ENCODE peak calls at places on chromosome X, in eight cellular contexts. One of them, this sample, is unnamed.

GRCh38 chrX:82945332-82945731 is 562.8 kb upstream of the POU3F4 start:
- DNase-seq in kidney: no peak
- DNase-seq in AG04449: no peak
- DNase-seq in heart right ventricle: no peak
- DNase-seq in GM12865: no peak
- DNase-seq in adrenal gland: no peak
- DNase-seq in uterus: no peak
- DNase-seq in esophagus muscularis mucosa: no peak
- DNase-seq in this sample: no peak

GRCh38 chrX:22969416-22969815 is 30.3 kb upstream of the DDX53 start:
- DNase-seq in adrenal gland: no peak
- DNase-seq in uterus: no peak
- DNase-seq in GM12865: no peak
- DNase-seq in heart right ventricle: no peak
- DNase-seq in AG04449: peak; percentile 23
- DNase-seq in kidney: no peak
- DNase-seq in esophagus muscularis mucosa: no peak
- DNase-seq in this sample: no peak

GRCh38 chrX:131895002-131895401 is 128.1 kb upstream of the STK26 start:
- DNase-seq in uterus: no peak
- DNase-seq in heart right ventricle: no peak
- DNase-seq in kidney: no peak
- DNase-seq in esophagus muscularis mucosa: no peak
- DNase-seq in adrenal gland: no peak
- DNase-seq in AG04449: no peak
- DNase-seq in GM12865: no peak
- DNase-seq in this sample: no peak

GRCh38 chrX:32749075-32749474 is 462.3 kb downstream of the DMD start:
- DNase-seq in esophagus muscularis mucosa: no peak
- DNase-seq in heart right ventricle: no peak
- DNase-seq in GM12865: no peak
- DNase-seq in AG04449: no peak
- DNase-seq in uterus: no peak
- DNase-seq in kidney: no peak
- DNase-seq in adrenal gland: no peak
- DNase-seq in this sample: no peak

GRCh38 chrX:48896611-48897011 is 957 bp downstream of the TIMM17B start:
- DNase-seq in kidney: peak; percentile 40
- DNase-seq in AG04449: no peak
- DNase-seq in GM12865: no peak
- DNase-seq in adrenal gland: peak; percentile 18
- DNase-seq in heart right ventricle: no peak
- DNase-seq in uterus: no peak
- DNase-seq in esophagus muscularis mucosa: no peak
- DNase-seq in this sample: no peak

GRCh38 chrX:134599173-134599914 is 58.9 kb downstream of the PLAC1 start:
- DNase-seq in AG04449: peak; percentile 51
- DNase-seq in adrenal gland: no peak
- DNase-seq in GM12865: peak; percentile 61
- DNase-seq in kidney: no peak
- DNase-seq in uterus: peak; percentile 38
- DNase-seq in heart right ventricle: peak; percentile 5
- DNase-seq in esophagus muscularis mucosa: no peak
- DNase-seq in this sample: no peak

GRCh38 chrX:24963823-24964222 is 51.9 kb downstream of the ARX start:
- DNase-seq in heart right ventricle: no peak
- DNase-seq in esophagus muscularis mucosa: no peak
- DNase-seq in kidney: no peak
- DNase-seq in adrenal gland: no peak
- DNase-seq in AG04449: no peak
- DNase-seq in GM12865: no peak
- DNase-seq in uterus: no peak
- DNase-seq in this sample: no peak

GRCh38 chrX:150887906-150888465 is 10.5 kb downstream of the CD99L2 start:
- DNase-seq in esophagus muscularis mucosa: no peak
- DNase-seq in uterus: no peak
- DNase-seq in adrenal gland: no peak
- DNase-seq in heart right ventricle: no peak
- DNase-seq in GM12865: no peak
- DNase-seq in kidney: no peak
- DNase-seq in AG04449: peak; percentile 38
- DNase-seq in this sample: no peak

GRCh38 chrX:129247642-129248041 is 275.6 kb downstream of the SMARCA1 start:
- DNase-seq in AG04449: no peak
- DNase-seq in esophagus muscularis mucosa: no peak
- DNase-seq in kidney: no peak
- DNase-seq in heart right ventricle: no peak
- DNase-seq in uterus: no peak
- DNase-seq in GM12865: no peak
- DNase-seq in adrenal gland: no peak
- DNase-seq in this sample: no peak

GRCh38 chrX:41045960-41046567 is 39.2 kb upstream of the USP9X start:
- DNase-seq in heart right ventricle: peak; percentile 2
- DNase-seq in uterus: peak; percentile 20
- DNase-seq in GM12865: no peak
- DNase-seq in AG04449: no peak
- DNase-seq in adrenal gland: peak; percentile 28
- DNase-seq in kidney: no peak
- DNase-seq in esophagus muscularis mucosa: no peak
- DNase-seq in this sample: peak; percentile 13

GRCh38 chrX:136221851-136222513 is 29.2 kb downstream of the MAP7D3 start:
- DNase-seq in adrenal gland: no peak
- DNase-seq in kidney: no peak
- DNase-seq in heart right ventricle: no peak
- DNase-seq in AG04449: no peak
- DNase-seq in uterus: no peak
- DNase-seq in GM12865: no peak
- DNase-seq in esophagus muscularis mucosa: no peak
- DNase-seq in this sample: no peak

GRCh38 chrX:10685923-10686595 is 65.7 kb upstream of the MID1 start:
- DNase-seq in heart right ventricle: no peak
- DNase-seq in kidney: no peak
- DNase-seq in esophagus muscularis mucosa: no peak
- DNase-seq in AG04449: no peak
- DNase-seq in GM12865: no peak
- DNase-seq in adrenal gland: no peak
- DNase-seq in uterus: no peak
- DNase-seq in this sample: no peak

GRCh38 chrX:129647588-129648410 is 7.0 kb downstream of the APLN start:
- DNase-seq in adrenal gland: no peak
- DNase-seq in GM12865: no peak
- DNase-seq in heart right ventricle: no peak
- DNase-seq in uterus: no peak
- DNase-seq in kidney: no peak
- DNase-seq in AG04449: no peak
- DNase-seq in esophagus muscularis mucosa: no peak
- DNase-seq in this sample: peak; percentile 52

DNA sequence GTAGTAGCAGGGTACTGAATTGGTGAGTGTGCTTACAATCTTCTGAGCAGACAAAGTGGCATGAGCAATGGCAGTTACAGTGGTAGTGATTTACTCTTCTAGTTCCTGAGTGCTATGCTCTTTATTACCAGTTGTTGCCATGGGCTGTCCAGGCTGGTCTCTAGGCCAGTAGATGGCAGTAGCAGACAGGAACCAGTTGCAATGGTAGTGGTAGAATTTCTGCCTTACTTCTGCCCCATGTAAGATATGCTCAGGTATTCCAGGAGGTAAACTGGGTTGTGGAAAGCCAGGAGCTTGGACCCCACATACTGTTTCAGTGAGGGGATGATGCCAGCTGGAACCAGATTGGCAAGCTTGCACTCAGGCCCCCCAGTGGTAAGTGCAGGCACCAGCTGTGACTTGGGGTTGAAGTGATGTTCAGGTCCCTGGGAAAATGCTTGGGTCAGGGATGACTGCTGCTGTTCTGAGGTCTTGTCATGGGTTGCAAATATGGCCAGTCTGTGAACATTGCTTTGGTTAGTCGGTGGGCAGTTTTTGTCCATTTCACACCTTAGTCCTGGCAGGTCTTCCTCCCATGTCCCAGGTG is 63.0 kb upstream of the ZXDB start:
- DNase-seq in AG04449: no peak
- DNase-seq in heart right ventricle: no peak
- DNase-seq in GM12865: peak; percentile 17
- DNase-seq in adrenal gland: no peak
- DNase-seq in uterus: no peak
- DNase-seq in kidney: no peak
- DNase-seq in esophagus muscularis mucosa: no peak
- DNase-seq in this sample: no peak
- TF ChIP-seq CTCF in AG04449: no peak
- TF ChIP-seq CTCF in heart right ventricle: no peak
- TF ChIP-seq CTCF in GM12865: peak; percentile 45
- TF ChIP-seq CTCF in adrenal gland: peak; percentile 26
- TF ChIP-seq CTCF in uterus: no peak
- TF ChIP-seq CTCF in kidney: peak; percentile 10
- TF ChIP-seq CTCF in esophagus muscularis mucosa: no peak
- TF ChIP-seq CTCF in this sample: no peak

GRCh38 chrX:3468031-3468430 is 121.6 kb upstream of the MXRA5 start:
- DNase-seq in AG04449: no peak
- DNase-seq in uterus: no peak
- DNase-seq in kidney: no peak
- DNase-seq in GM12865: no peak
- DNase-seq in adrenal gland: no peak
- DNase-seq in heart right ventricle: no peak
- DNase-seq in esophagus muscularis mucosa: no peak
- DNase-seq in this sample: no peak
- TF ChIP-seq CTCF in AG04449: no peak
- TF ChIP-seq CTCF in uterus: no peak
- TF ChIP-seq CTCF in kidney: no peak
- TF ChIP-seq CTCF in GM12865: no peak
- TF ChIP-seq CTCF in adrenal gland: no peak
- TF ChIP-seq CTCF in heart right ventricle: no peak
- TF ChIP-seq CTCF in esophagus muscularis mucosa: no peak
- TF ChIP-seq CTCF in this sample: no peak

GRCh38 chrX:38260231-38260630 is 39.6 kb upstream of the SRPX start:
- DNase-seq in kidney: no peak
- DNase-seq in adrenal gland: peak; percentile 2
- DNase-seq in heart right ventricle: no peak
- DNase-seq in esophagus muscularis mucosa: no peak
- DNase-seq in AG04449: no peak
- DNase-seq in GM12865: peak; percentile 25
- DNase-seq in uterus: no peak
- DNase-seq in this sample: no peak
- TF ChIP-seq CTCF in kidney: no peak
- TF ChIP-seq CTCF in adrenal gland: peak; percentile 17
- TF ChIP-seq CTCF in heart right ventricle: no peak
- TF ChIP-seq CTCF in esophagus muscularis mucosa: no peak
- TF ChIP-seq CTCF in AG04449: peak; percentile 19
- TF ChIP-seq CTCF in GM12865: peak; percentile 45
- TF ChIP-seq CTCF in uterus: no peak
- TF ChIP-seq CTCF in this sample: no peak

GRCh38 chrX:18962329-18962728 is 21.6 kb downstream of the PHKA2 start:
- DNase-seq in GM12865: no peak
- DNase-seq in kidney: no peak
- DNase-seq in esophagus muscularis mucosa: no peak
- DNase-seq in adrenal gland: no peak
- DNase-seq in AG04449: no peak
- DNase-seq in heart right ventricle: no peak
- DNase-seq in uterus: no peak
- DNase-seq in this sample: peak; percentile 46
- TF ChIP-seq CTCF in GM12865: no peak
- TF ChIP-seq CTCF in kidney: no peak
- TF ChIP-seq CTCF in esophagus muscularis mucosa: no peak
- TF ChIP-seq CTCF in adrenal gland: no peak
- TF ChIP-seq CTCF in AG04449: no peak
- TF ChIP-seq CTCF in heart right ventricle: no peak
- TF ChIP-seq CTCF in uterus: no peak
- TF ChIP-seq CTCF in this sample: no peak

GRCh38 chrX:78708171-78708570 is 39.3 kb upstream of the LPAR4 start:
- DNase-seq in GM12865: peak; percentile 11
- DNase-seq in AG04449: no peak
- DNase-seq in kidney: no peak
- DNase-seq in esophagus muscularis mucosa: no peak
- DNase-seq in adrenal gland: no peak
- DNase-seq in heart right ventricle: no peak
- DNase-seq in uterus: no peak
- DNase-seq in this sample: no peak
- TF ChIP-seq CTCF in GM12865: peak; percentile 26
- TF ChIP-seq CTCF in AG04449: peak; percentile 67
- TF ChIP-seq CTCF in kidney: peak; percentile 9
- TF ChIP-seq CTCF in esophagus muscularis mucosa: peak; percentile 20
- TF ChIP-seq CTCF in adrenal gland: peak; percentile 29
- TF ChIP-seq CTCF in heart right ventricle: peak; percentile 26
- TF ChIP-seq CTCF in uterus: no peak
- TF ChIP-seq CTCF in this sample: no peak

DNA sequence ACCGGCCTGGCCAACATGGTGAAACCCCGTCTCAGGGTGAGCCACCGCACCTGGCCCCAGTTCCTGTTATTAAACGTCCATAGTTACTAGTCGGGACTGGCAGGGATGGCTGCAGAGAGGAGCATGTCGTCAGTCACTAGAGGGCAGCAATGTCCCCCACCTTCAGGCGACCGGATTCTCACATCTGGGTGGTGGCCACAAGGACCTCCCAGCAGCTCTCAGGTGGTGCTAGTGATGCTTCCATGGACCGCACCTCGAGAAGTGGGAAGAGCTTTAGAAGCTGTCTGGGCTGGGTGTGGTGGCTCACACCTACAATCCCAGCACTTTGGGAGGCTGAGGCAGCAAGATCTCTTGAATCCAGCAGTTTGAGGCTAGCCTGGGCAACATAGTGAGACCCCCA is 13.3 kb upstream of the IL3RA start:
- DNase-seq in kidney: peak; percentile 47
- DNase-seq in uterus: no peak
- DNase-seq in heart right ventricle: peak; percentile 49
- DNase-seq in AG04449: no peak
- DNase-seq in adrenal gland: peak; percentile 61
- DNase-seq in esophagus muscularis mucosa: no peak
- DNase-seq in GM12865: peak; percentile 89
- DNase-seq in this sample: no peak
- TF ChIP-seq CTCF in kidney: peak; percentile 23
- TF ChIP-seq CTCF in uterus: no peak
- TF ChIP-seq CTCF in heart right ventricle: peak; percentile 45
- TF ChIP-seq CTCF in AG04449: peak; percentile 10
- TF ChIP-seq CTCF in adrenal gland: peak; percentile 30
- TF ChIP-seq CTCF in esophagus muscularis mucosa: peak; percentile 28
- TF ChIP-seq CTCF in GM12865: peak; percentile 44
- TF ChIP-seq CTCF in this sample: no peak

GRCh38 chrX:119512145-119512800 is 44.0 kb downstream of the SLC25A5 start:
- DNase-seq in kidney: no peak
- DNase-seq in adrenal gland: peak; percentile 73
- DNase-seq in esophagus muscularis mucosa: no peak
- DNase-seq in uterus: peak; percentile 17
- DNase-seq in AG04449: no peak
- DNase-seq in heart right ventricle: peak; percentile 54
- DNase-seq in GM12865: peak; percentile 60
- DNase-seq in this sample: peak; percentile 36
- TF ChIP-seq CTCF in kidney: peak; percentile 62
- TF ChIP-seq CTCF in adrenal gland: peak; percentile 62
- TF ChIP-seq CTCF in esophagus muscularis mucosa: peak; percentile 39
- TF ChIP-seq CTCF in uterus: peak; percentile 46
- TF ChIP-seq CTCF in AG04449: peak; percentile 81
- TF ChIP-seq CTCF in heart right ventricle: peak; percentile 58
- TF ChIP-seq CTCF in GM12865: peak; percentile 53
- TF ChIP-seq CTCF in this sample: no peak

DNA sequence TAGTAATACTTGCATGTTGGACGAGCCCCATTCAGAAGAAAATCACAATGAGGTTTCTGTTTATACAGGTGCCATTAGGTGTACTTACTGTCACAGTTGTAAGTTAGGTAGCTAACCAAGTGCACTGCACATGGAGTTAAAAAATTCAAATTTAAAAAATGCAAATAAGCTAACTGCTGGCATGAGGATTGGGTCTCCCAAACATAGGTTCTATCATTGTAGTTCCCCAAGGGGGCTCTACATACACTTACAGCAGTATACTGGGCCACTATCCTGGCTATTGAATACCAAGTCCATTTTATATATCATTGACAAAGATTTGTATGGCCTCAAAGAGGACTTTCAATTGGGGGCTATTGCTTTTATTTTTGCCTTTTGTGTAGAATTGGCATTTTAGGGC is 153.4 kb downstream of the FMR1NB start:
- DNase-seq in heart right ventricle: no peak
- DNase-seq in kidney: no peak
- DNase-seq in GM12865: no peak
- DNase-seq in uterus: no peak
- DNase-seq in esophagus muscularis mucosa: no peak
- DNase-seq in adrenal gland: no peak
- DNase-seq in AG04449: no peak
- DNase-seq in this sample: no peak
- TF ChIP-seq CTCF in heart right ventricle: no peak
- TF ChIP-seq CTCF in kidney: no peak
- TF ChIP-seq CTCF in GM12865: no peak
- TF ChIP-seq CTCF in uterus: no peak
- TF ChIP-seq CTCF in esophagus muscularis mucosa: no peak
- TF ChIP-seq CTCF in adrenal gland: no peak
- TF ChIP-seq CTCF in AG04449: no peak
- TF ChIP-seq CTCF in this sample: no peak

This sample was measured in lower leg skin.